ENCODE peak calls at places on chromosomes 13 and 19, in five cellular contexts. R is AG04450, Z is tibial nerve, G is uterus, U is cardiac muscle cell. C is an unnamed sample.
A peak's percentile ranks its signal among the peaks of the same experiment; 100 is the strongest.

GRCh38 chr13:99329477-99329876 is 22.3 kb upstream of the GPR183 start:
- DNase-seq in R (no peak), U (no peak), Z (no peak), G (no peak), C (no peak)

GRCh38 chr13:51645154-51645650 is 60.9 kb downstream of the WDFY2 start:
- DNase-seq in G (no peak), Z (no peak), U (peak; percentile 91), R (no peak), C (no peak)

GRCh38 chr19:13574933-13575332 is 68.7 kb upstream of the CACNA1A start:
- DNase-seq in U (peak; percentile 34), Z (no peak), G (no peak), R (no peak), C (no peak)

GRCh38 chr13:24618219-24618955 is 61.8 kb upstream of the ATP12A start:
- DNase-seq in Z (no peak), R (no peak), G (no peak), U (no peak), C (no peak)

GRCh38 chr13:43648733-43649132 is 138.0 kb downstream of the ENOX1 start:
- DNase-seq in G (no peak), Z (no peak), U (peak; percentile 28), R (no peak), C (no peak)

GRCh38 chr19:32166238-32166637 is 179.2 kb upstream of the ZNF507 start:
- DNase-seq in G (no peak), U (no peak), Z (no peak), R (no peak), C (peak; percentile 70)

GRCh38 chr13:27919299-27919933 is 384 bp upstream of the PDX1 start:
- DNase-seq in G (no peak), R (no peak), Z (no peak), U (no peak), C (no peak)

GRCh38 chr13:68030152-68030809 is 800.1 kb upstream of the PCDH9 start:
- DNase-seq in U (no peak), G (no peak), R (no peak), Z (no peak), C (no peak)

GRCh38 chr19:4503224-4504170 is 14.8 kb downstream of the PLIN4 start:
- DNase-seq in Z (no peak), U (no peak), R (no peak), G (no peak), C (peak; percentile 76)

GRCh38 chr13:48094404-48094780 is 512 bp downstream of the MED4 start:
- DNase-seq in G (no peak), R (no peak), Z (no peak), U (no peak), C (no peak)

GRCh38 chr19:38709119-38709518 is 35.2 kb downstream of the CAPN12 start:
- DNase-seq in U (no peak), G (no peak), Z (no peak), R (no peak), C (no peak)

GRCh38 chr13:25372275-25373081 is 704 bp downstream of the ATP8A2 start:
- DNase-seq in Z (no peak), R (no peak), U (no peak), G (no peak), C (no peak)

GRCh38 chr13:81562598-81562997 is 1221.7 kb upstream of the SPRY2 start:
- DNase-seq in U (no peak), Z (no peak), R (no peak), G (no peak), C (no peak)

GRCh38 chr19:14167013-14167593 is 30.7 kb upstream of the ASF1B start:
- DNase-seq in Z (no peak), R (no peak), U (no peak), G (no peak), C (no peak)

GRCh38 chr19:50333737-50334617 is 4.8 kb upstream of the KCNC3 start:
- DNase-seq in U (peak; percentile 79), G (peak; percentile 27), Z (no peak), R (peak; percentile 7), C (peak; percentile 94)

GRCh38 chr19:1864480-1865171 is 1.2 kb upstream of the KLF16 start:
- DNase-seq in R (no peak), Z (no peak), G (no peak), U (peak; percentile 67), C (no peak)

GRCh38 chr19:12947702-12948596 is 2.3 kb downstream of the RAD23A start:
- DNase-seq in U (no peak), G (no peak), R (no peak), Z (no peak), C (no peak)

GRCh38 chr13:68369739-68370138 is 1139.6 kb upstream of the PCDH9 start:
- DNase-seq in Z (no peak), G (no peak), R (no peak), U (no peak), C (no peak)

GRCh38 chr19:16594681-16595091 is 22.5 kb upstream of the SLC35E1 start:
- DNase-seq in G (no peak), R (no peak), U (no peak), Z (no peak), C (no peak)

GRCh38 chr19:16969127-16969526 is 57.5 kb downstream of the CPAMD8 start:
- DNase-seq in U (peak; percentile 62), G (no peak), R (no peak), Z (no peak), C (no peak)

GRCh38 chr19:13441810-13442512 is 64.3 kb downstream of the CACNA1A start:
- DNase-seq in G (no peak), R (peak; percentile 11), Z (no peak), U (peak; percentile 67), C (no peak)

GRCh38 chr13:24361138-24361537 is 51.8 kb downstream of the C1QTNF9 start:
- DNase-seq in Z (no peak), R (no peak), G (no peak), U (no peak), C (no peak)

GRCh38 chr19:16266586-16266942 is 58.1 kb upstream of the KLF2 start:
- DNase-seq in U (no peak), R (no peak), Z (no peak), G (no peak), C (no peak)

GRCh38 chr13:91132381-91132780 is 215.1 kb upstream of the MIR17HG start:
- DNase-seq in R (no peak), U (no peak), G (no peak), Z (no peak), C (no peak)

GRCh38 chr13:110322828-110323171 is 15.7 kb downstream of the COL4A2 start:
- DNase-seq in Z (no peak), G (no peak), R (no peak), U (no peak), C (no peak)

GRCh38 chr13:110323986-110324749 is 17.1 kb downstream of the COL4A2 start:
- DNase-seq in U (no peak), R (no peak), G (peak; percentile 20), Z (no peak), C (no peak)

GRCh38 chr13:110320645-110321044 is 13.6 kb downstream of the COL4A2 start:
- DNase-seq in G (no peak), R (no peak), U (no peak), Z (no peak), C (no peak)

GRCh38 chr13:110322126-110322827 is 15.2 kb downstream of the COL4A2 start:
- DNase-seq in G (no peak), U (no peak), Z (no peak), R (no peak), C (no peak)

DNA sequence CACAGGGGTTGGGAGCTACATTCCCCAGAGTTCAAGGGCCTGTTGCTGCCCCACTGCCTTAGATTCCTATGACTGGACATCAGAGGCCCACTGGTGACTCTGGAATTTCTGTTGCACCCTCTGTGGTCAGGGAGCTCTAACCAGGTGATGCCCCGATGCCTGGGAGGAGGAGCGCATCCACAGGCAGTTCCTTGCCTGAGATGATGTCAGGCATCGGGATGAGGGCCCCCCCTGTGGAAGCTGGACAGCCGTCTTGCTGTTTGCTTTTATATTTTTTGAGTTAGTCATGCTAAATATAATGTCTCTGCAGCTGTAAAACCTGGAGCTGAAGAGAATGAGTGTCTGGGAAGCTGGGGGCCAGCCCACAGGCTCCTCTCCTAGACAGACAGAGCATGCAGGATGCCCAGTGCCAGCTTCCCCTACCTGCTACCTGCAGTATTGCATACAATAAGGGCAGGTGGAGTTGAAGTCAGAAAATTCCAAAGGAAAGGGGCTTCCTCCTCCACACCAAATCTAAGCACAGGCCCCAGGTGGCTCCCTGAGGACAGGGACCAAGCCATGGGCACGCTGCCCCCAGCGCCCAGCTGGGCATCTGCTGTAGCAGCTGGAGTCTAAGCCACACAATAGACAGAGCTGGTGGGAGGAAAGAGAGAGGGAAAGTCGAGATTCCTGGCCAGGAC is 16.2 kb downstream of the COL4A2 start:
- DNase-seq in G (peak; percentile 70), Z (no peak), R (peak; percentile 81), U (no peak), C (no peak)
- TF ChIP-seq CTCF in G (no peak), Z (no peak), R (peak; percentile 34), U (no peak), C (peak; percentile 30)

GRCh38 chr13:44879452-44880058 is 109.7 kb downstream of the NUFIP1 start:
- DNase-seq in Z (no peak), G (no peak), R (no peak), U (peak; percentile 77), C (no peak)
- TF ChIP-seq CTCF in Z (peak; percentile 10), G (peak; percentile 33), R (peak; percentile 43), U (peak; percentile 57), C (peak; percentile 57)

GRCh38 chr13:34833562-34834182 is 108.4 kb upstream of the NBEA start:
- DNase-seq in G (no peak), Z (no peak), R (no peak), U (no peak), C (no peak)
- TF ChIP-seq CTCF in G (no peak), Z (no peak), R (no peak), U (no peak), C (no peak)

GRCh38 chr13:73945371-73945770 is 188.8 kb downstream of the KLF12 start:
- DNase-seq in G (no peak), U (peak; percentile 27), Z (no peak), R (no peak), C (no peak)
- TF ChIP-seq CTCF in G (no peak), U (no peak), Z (no peak), R (no peak), C (peak; percentile 41)

GRCh38 chr13:107678075-107678689 is 537.2 kb downstream of the LIG4 start:
- DNase-seq in U (no peak), Z (no peak), R (peak; percentile 4), G (no peak), C (no peak)
- TF ChIP-seq CTCF in U (no peak), Z (no peak), R (peak; percentile 61), G (no peak), C (no peak)

DNA sequence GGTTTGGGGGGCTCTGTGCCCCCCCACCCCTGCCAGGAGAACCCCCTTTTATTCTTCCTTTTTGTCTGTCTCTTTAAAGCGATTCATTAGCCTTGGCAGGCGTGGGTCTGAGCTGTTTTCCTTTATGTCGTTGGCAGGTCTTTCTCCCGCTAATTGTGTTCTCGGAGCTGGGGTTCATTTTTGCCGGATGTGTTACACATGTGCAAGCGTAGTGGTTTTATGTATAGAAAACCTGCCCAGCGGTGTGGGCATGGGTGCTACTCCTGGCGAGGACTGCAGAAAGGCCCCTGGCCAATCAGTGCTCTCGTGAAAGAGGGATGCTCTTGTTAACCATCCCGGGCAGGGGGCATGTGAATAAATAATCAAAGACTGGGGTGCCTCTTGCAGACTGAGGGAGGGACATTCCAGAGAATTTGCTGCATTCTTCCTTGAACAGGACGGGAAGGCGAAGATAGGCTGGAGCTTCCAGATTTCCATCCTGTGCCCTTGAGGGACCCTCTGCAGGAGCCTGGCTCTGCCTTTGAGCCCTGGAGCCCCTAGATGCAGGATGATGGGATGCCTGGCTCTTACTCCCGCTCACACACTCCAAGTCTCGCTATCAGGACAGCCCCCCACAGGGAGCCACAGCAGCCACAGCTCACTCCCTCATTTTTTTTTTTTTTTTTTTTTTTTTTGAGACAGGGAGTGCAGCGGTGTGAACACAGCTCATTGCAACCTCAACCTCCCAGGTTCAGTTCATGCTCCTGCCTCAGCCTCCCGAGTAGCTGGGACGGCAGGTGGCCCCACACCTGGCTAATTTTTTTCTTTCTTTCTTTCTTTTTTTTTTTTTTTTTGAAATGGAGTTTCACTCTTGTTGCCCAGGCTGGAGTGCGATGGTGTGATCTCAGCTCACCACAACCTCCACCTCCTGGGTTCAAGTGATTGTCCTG is 14.2 kb downstream of the CARM1 start:
- DNase-seq in Z (no peak), G (no peak), R (no peak), U (no peak), C (no peak)
- TF ChIP-seq CTCF in Z (no peak), G (no peak), R (no peak), U (no peak), C (no peak)